ENCODE peak calls at places on chromosomes 11 and 22, in eight cellular contexts. J is NCI-H1092, P is HFFc6, R is DND-41, G is anterior cingulate cortex, I is tibial nerve, F is sigmoid colon, Y is psoas muscle. K is an unnamed sample.

GRCh38 chr11:132472411-132473205 is 1059.7 kb downstream of the OPCML start:
- DNase-seq in J (no peak), F (no peak), Y (no peak), R (no peak), P (peak; percentile 67), I (no peak), G (no peak), K (no peak)

GRCh38 chr22:24155597-24156145 is 25.6 kb upstream of the SUSD2 start:
- DNase-seq in G (no peak), Y (peak; percentile 87), F (peak; percentile 94), J (peak; percentile 33), I (peak; percentile 57), R (peak; percentile 56), P (peak; percentile 86), K (no peak)

GRCh38 chr11:82790723-82791487 is 57.2 kb upstream of the FAM181B start:
- DNase-seq in P (no peak), I (no peak), G (no peak), R (no peak), Y (no peak), F (no peak), J (no peak), K (no peak)

GRCh38 chr11:64803846-64804345 is 882 bp upstream of the MAP4K2 start:
- DNase-seq in R (peak; percentile 19), J (no peak), F (no peak), G (no peak), P (no peak), I (no peak), Y (no peak), K (no peak)

GRCh38 chr22:45578524-45579147 is 76.0 kb downstream of the FBLN1 start:
- DNase-seq in R (no peak), I (no peak), P (no peak), F (no peak), J (no peak), Y (no peak), G (no peak), K (peak; percentile 53)

GRCh38 chr11:121892131-121892681 is 223.8 kb downstream of the BLID start:
- DNase-seq in R (no peak), Y (peak; percentile 42), G (no peak), I (no peak), J (no peak), F (no peak), P (peak; percentile 80), K (no peak)

GRCh38 chr11:46348566-46348981 is 1.3 kb downstream of the DGKZ start:
- DNase-seq in I (no peak), Y (no peak), J (no peak), P (no peak), R (peak; percentile 41), F (no peak), G (no peak), K (no peak)

GRCh38 chr11:28153586-28153985 is 45.4 kb downstream of the METTL15 start:
- DNase-seq in G (no peak), P (peak; percentile 33), Y (no peak), R (no peak), I (no peak), J (no peak), F (no peak), K (no peak)

GRCh38 chr11:68145120-68145866 is 24.1 kb upstream of the CHKA start:
- DNase-seq in I (no peak), R (no peak), F (no peak), Y (no peak), G (no peak), P (no peak), J (no peak), K (no peak)

GRCh38 chr11:117010808-117011540 is 87.3 kb downstream of the SIK3 start:
- DNase-seq in I (no peak), P (peak; percentile 98), J (no peak), R (no peak), Y (no peak), G (no peak), F (no peak), K (no peak)

GRCh38 chr22:22074634-22075381 is 92.2 kb upstream of the TOP3B start:
- DNase-seq in J (no peak), I (no peak), G (no peak), Y (no peak), F (no peak), P (no peak), R (no peak), K (no peak)

GRCh38 chr11:128575956-128576340 is 11.4 kb downstream of the ETS1 start:
- DNase-seq in Y (no peak), P (no peak), G (no peak), I (no peak), J (peak; percentile 49), F (peak; percentile 74), R (no peak), K (no peak)

K was measured in chondrocyte.